ENCODE peak calls at places on chromosome 14, in ten cellular contexts. D is testis; I is GM06990; J is CD4-positive, alpha-beta T cell; G is omental fat pad; V is AG04449; M is tibial nerve; Z is fibroblast of mammary gland; R is choroid plexus epithelial cell; O is MCF 10A. A is an unnamed sample.

GRCh38 chr14:82313889-82314288 is 780.2 kb upstream of the SEL1L start:
- DNase-seq in O (peak), V (no peak), M (no peak), R (peak), D (no peak), Z (no peak), G (no peak), I (no peak), J (no peak), A (no peak)

GRCh38 chr14:91399868-91400640 is 17.6 kb downstream of the CCDC88C start:
- DNase-seq in O (no peak), R (no peak), M (no peak), Z (no peak), G (no peak), D (no peak), V (no peak), J (peak), I (peak), A (peak)

GRCh38 chr14:37406095-37406494 is 189.0 kb downstream of the FOXA1 start:
- DNase-seq in D (no peak), M (no peak), O (peak), I (no peak), J (no peak), R (no peak), G (no peak), V (no peak), Z (no peak), A (no peak)

GRCh38 chr14:74546416-74546815 is 52.9 kb downstream of the ISCA2 start:
- DNase-seq in V (no peak), Z (no peak), R (no peak), J (no peak), M (no peak), O (no peak), G (no peak), I (no peak), D (no peak), A (no peak)

GRCh38 chr14:39015964-39016577 is 87.0 kb downstream of the SEC23A start:
- DNase-seq in R (peak), Z (peak), I (no peak), J (no peak), G (no peak), O (peak), D (no peak), V (no peak), M (no peak), A (no peak)

GRCh38 chr14:105765893-105766614 is 239.7 kb downstream of the TMEM121 start:
- DNase-seq in D (no peak), I (no peak), M (no peak), R (no peak), Z (no peak), O (no peak), V (no peak), J (no peak), G (no peak), A (no peak)

GRCh38 chr14:70567791-70568190 is 32.7 kb downstream of the MED6 start:
- DNase-seq in D (peak), Z (peak), G (no peak), I (peak), R (peak), O (peak), M (no peak), J (no peak), V (peak), A (no peak)

GRCh38 chr14:73524493-73524892 is 12.4 kb upstream of the ACOT1 start:
- DNase-seq in O (peak), V (no peak), G (no peak), I (no peak), Z (no peak), M (no peak), R (no peak), D (no peak), J (no peak), A (no peak)

GRCh38 chr14:47276931-47277330 is 398.5 kb downstream of the MDGA2 start:
- DNase-seq in J (no peak), Z (no peak), O (no peak), R (no peak), M (no peak), V (no peak), I (no peak), G (no peak), D (no peak), A (no peak)

GRCh38 chr14:105364100-105364708 is 34.1 kb upstream of the TEX22 start:
- DNase-seq in G (no peak), O (no peak), J (peak), Z (peak), R (peak), I (no peak), M (no peak), D (no peak), V (no peak), A (no peak)

GRCh38 chr14:21924479-21924878 is 250.9 kb upstream of the OR4E1 start:
- DNase-seq in I (peak), G (no peak), R (no peak), O (no peak), D (no peak), V (no peak), Z (no peak), M (no peak), J (peak), A (no peak)

GRCh38 chr14:55832122-55832911 is 252.3 kb downstream of the KTN1 start:
- DNase-seq in R (peak), G (no peak), V (no peak), J (no peak), I (no peak), M (no peak), D (no peak), Z (no peak), O (peak), A (peak)

GRCh38 chr14:71729581-71729980 is 202.6 kb upstream of the RGS6 start:
- DNase-seq in V (no peak), G (no peak), J (no peak), I (no peak), D (no peak), Z (no peak), M (no peak), O (no peak), R (no peak), A (no peak)

GRCh38 chr14:77502109-77502782 is 3.6 kb upstream of the ISM2 start:
- DNase-seq in Z (no peak), O (no peak), I (no peak), M (no peak), D (no peak), G (no peak), R (no peak), V (no peak), J (no peak), A (no peak)

GRCh38 chr14:79248131-79248530 is 963.2 kb downstream of the DIO2 start:
- DNase-seq in I (no peak), V (no peak), D (no peak), M (no peak), R (no peak), Z (no peak), J (no peak), G (no peak), O (no peak), A (no peak)

GRCh38 chr14:31414190-31414833 is 6.0 kb downstream of the HEATR5A start:
- DNase-seq in I (no peak), D (no peak), O (peak), V (no peak), R (peak), J (no peak), Z (peak), M (no peak), G (no peak), A (no peak)

GRCh38 chr14:77141592-77142288 is at the start of gene ZDHHC22:
- DNase-seq in J (no peak), R (no peak), I (no peak), G (no peak), Z (no peak), D (no peak), V (no peak), O (no peak), M (no peak), A (no peak)

GRCh38 chr14:105492051-105492965 is 1.3 kb downstream of the TEDC1 start:
- DNase-seq in D (no peak), R (no peak), Z (no peak), G (no peak), V (no peak), J (no peak), I (peak), M (no peak), O (no peak), A (peak)

GRCh38 chr14:23047042-23047634 is 5.1 kb downstream of the PSMB11 start:
- DNase-seq in J (no peak), M (no peak), V (no peak), D (no peak), I (no peak), Z (no peak), R (peak), O (no peak), G (no peak), A (no peak)

GRCh38 chr14:30354439-30354838 is 204.5 kb upstream of the G2E3 start:
- DNase-seq in D (no peak), O (no peak), G (no peak), Z (no peak), J (no peak), M (no peak), R (no peak), I (no peak), V (no peak), A (no peak)

GRCh38 chr14:105476937-105477658 is 2.5 kb downstream of the CRIP2 start:
- DNase-seq in R (no peak), G (no peak), I (no peak), J (no peak), Z (no peak), M (no peak), D (no peak), V (no peak), O (no peak), A (no peak)

GRCh38 chr14:79134346-79134745 is 964.2 kb downstream of the NRXN3 start:
- DNase-seq in I (no peak), R (no peak), M (no peak), Z (no peak), D (no peak), G (no peak), J (no peak), O (no peak), V (no peak), A (no peak)

GRCh38 chr14:72243894-72244293 is 311.7 kb downstream of the RGS6 start:
- DNase-seq in M (no peak), G (no peak), R (no peak), I (no peak), D (no peak), V (no peak), O (no peak), Z (no peak), J (no peak), A (no peak)

GRCh38 chr14:56733396-56733795 is 76.9 kb downstream of the OTX2 start:
- DNase-seq in R (no peak), D (no peak), J (no peak), G (no peak), V (no peak), M (no peak), Z (no peak), O (no peak), I (no peak), A (no peak)

GRCh38 chr14:21729703-21730212 is 56.1 kb upstream of the OR4E1 start:
- DNase-seq in O (no peak), G (no peak), Z (no peak), I (no peak), D (no peak), V (no peak), R (no peak), M (no peak), J (no peak), A (no peak)

GRCh38 chr14:21902561-21903199 is 229.1 kb upstream of the OR4E1 start:
- DNase-seq in J (peak), G (no peak), M (no peak), O (peak), D (peak), Z (peak), R (peak), I (no peak), V (no peak), A (no peak)

GRCh38 chr14:98131406-98131805 is 1140.6 kb downstream of the BCL11B start:
- DNase-seq in I (no peak), V (no peak), O (no peak), G (no peak), M (no peak), J (no peak), D (no peak), R (no peak), Z (no peak), A (no peak)

GRCh38 chr14:70416322-70416716 is 571 bp downstream of the SYNJ2BP start:
- DNase-seq in V (no peak), I (no peak), J (no peak), M (no peak), R (peak), O (no peak), D (no peak), Z (peak), G (no peak), A (no peak)

GRCh38 chr14:80208426-80208950 is 2.8 kb downstream of the DIO2 start:
- DNase-seq in M (no peak), Z (no peak), R (no peak), D (no peak), G (no peak), V (no peak), O (no peak), J (no peak), I (no peak), A (no peak)

GRCh38 chr14:63745858-63746425 is 18.1 kb upstream of the SGPP1 start:
- DNase-seq in D (no peak), M (no peak), Z (no peak), O (no peak), R (no peak), G (no peak), I (peak), V (no peak), J (no peak), A (peak)

GRCh38 chr14:47278233-47278842 is 397.1 kb downstream of the MDGA2 start:
- DNase-seq in I (no peak), J (no peak), O (peak), Z (peak), D (peak), V (no peak), R (peak), G (no peak), M (no peak), A (peak)

GRCh38 chr14:41604793-41605534 is 1.7 kb upstream of the LRFN5 start:
- DNase-seq in D (peak), R (peak), G (no peak), O (no peak), M (no peak), J (no peak), I (no peak), V (no peak), Z (peak), A (peak)

GRCh38 chr14:94394594-94395305 is 6.3 kb upstream of the SERPINA1 start:
- DNase-seq in O (peak), M (peak), J (no peak), R (peak), G (no peak), V (no peak), I (no peak), D (peak), Z (peak), A (peak)

GRCh38 chr14:90319634-90320541 is 11.9 kb downstream of the NRDE2 start:
- DNase-seq in Z (no peak), O (no peak), D (no peak), G (no peak), I (no peak), J (no peak), V (no peak), M (no peak), R (no peak), A (no peak)

GRCh38 chr14:105484069-105484996 is 2.4 kb upstream of the CRIP1 start:
- DNase-seq in R (no peak), Z (no peak), M (no peak), V (no peak), J (peak), G (no peak), D (no peak), O (no peak), I (no peak), A (no peak)

DNA sequence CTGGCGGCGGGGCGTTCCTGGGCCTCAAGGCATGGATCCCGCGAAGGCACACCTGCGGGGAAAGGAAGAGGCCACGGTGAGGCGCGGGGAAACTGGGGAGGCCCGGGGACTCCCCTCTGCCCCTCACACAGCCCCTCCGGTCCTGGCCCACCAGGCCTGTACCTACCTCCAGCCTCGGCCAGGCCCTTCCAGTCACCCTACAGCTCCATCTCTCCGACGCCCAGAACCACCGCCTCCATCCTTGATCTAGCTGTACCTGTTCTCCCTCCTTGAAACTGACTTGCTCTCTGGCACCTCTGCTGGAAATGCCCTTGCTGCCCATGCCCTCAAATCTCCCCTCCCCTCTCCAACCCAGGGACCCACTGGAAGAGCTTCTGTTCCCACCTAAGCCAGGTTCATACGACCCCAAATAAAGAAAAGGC is 1.7 kb downstream of the ANKRD9 start:
- DNase-seq in J (no peak), O (no peak), D (no peak), I (no peak), Z (no peak), M (no peak), G (no peak), V (no peak), R (no peak), A (no peak)
- TF ChIP-seq CTCF in J (no peak), O (peak), D (no peak), I (no peak), Z (no peak), M (no peak), G (no peak), V (no peak), R (peak), A (no peak)

GRCh38 chr14:104224516-104225281 is 86.3 kb downstream of the KIF26A start:
- DNase-seq in M (no peak), I (no peak), O (no peak), Z (no peak), V (no peak), D (peak), J (no peak), G (no peak), R (peak), A (no peak)
- TF ChIP-seq CTCF in M (peak), I (peak), O (peak), Z (no peak), V (peak), D (peak), J (peak), G (no peak), R (peak), A (no peak)

GRCh38 chr14:52068741-52069616 is at the start of gene NID2:
- DNase-seq in M (peak), V (no peak), G (no peak), I (peak), Z (peak), R (peak), O (no peak), J (peak), D (peak), A (peak)
- TF ChIP-seq CTCF in M (no peak), V (no peak), G (no peak), I (no peak), Z (no peak), R (peak), O (no peak), J (no peak), D (no peak), A (no peak)

GRCh38 chr14:99689266-99690236 is 5.5 kb downstream of the CYP46A1 start:
- DNase-seq in G (no peak), J (no peak), D (peak), M (no peak), V (no peak), R (no peak), O (no peak), I (no peak), Z (no peak), A (no peak)

GRCh38 chr14:99688210-99688581 is 4.1 kb downstream of the CYP46A1 start:
- DNase-seq in V (no peak), D (peak), M (no peak), R (no peak), G (no peak), Z (no peak), I (no peak), J (no peak), O (no peak), A (no peak)

GRCh38 chr14:99686557-99687283 is 2.6 kb downstream of the CYP46A1 start:
- DNase-seq in O (no peak), Z (no peak), I (no peak), D (peak), V (no peak), M (no peak), R (no peak), G (no peak), J (no peak), A (no peak)

GRCh38 chr14:99688629-99689028 is 4.5 kb downstream of the CYP46A1 start:
- DNase-seq in G (no peak), J (no peak), Z (no peak), D (peak), I (no peak), V (no peak), R (no peak), M (no peak), O (no peak), A (no peak)

DNA sequence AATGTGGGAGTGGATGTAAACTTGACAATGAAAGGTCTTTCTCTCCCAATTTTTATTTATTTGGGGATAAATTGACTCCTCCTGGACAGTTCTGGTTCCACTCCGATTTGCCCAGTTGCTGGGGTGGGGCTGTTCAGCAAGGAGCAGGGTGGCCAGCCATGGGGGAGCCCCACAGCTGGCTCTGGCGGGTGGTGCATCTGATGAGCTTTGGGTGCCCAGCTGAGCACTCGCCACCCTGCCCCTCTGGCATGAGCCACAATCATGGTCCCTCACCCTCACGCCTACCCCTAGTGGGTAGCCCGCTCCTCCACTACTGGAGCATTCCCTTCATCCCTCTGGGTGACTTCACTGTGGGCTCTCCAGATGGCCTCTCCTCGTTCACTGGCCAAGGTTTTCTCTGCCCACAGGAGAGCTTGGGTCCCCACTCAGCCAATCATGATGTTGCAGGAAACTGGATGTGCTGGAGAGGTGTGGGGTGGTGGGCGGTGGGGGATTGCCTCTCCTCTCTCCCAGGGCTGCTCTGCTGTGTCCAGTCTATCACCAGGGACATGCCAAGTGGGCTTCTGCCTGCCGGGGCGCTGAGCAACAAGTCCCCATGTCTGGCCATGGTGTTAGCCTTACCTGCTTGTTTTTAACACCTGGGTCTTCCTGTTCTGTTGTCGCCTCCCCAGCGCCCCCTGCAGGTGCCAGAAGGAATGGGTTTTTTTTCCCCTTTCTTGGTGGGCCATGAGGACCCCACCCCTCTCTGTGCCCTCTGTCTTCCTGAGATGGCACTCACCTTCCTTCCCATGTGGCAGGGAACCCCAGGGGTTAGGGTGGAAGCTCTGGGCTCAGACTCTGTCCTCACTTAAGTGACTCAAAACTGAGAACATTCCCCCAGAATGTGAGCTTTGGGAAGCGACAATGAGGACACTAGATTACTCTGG is 3.4 kb downstream of the CYP46A1 start:
- DNase-seq in M (no peak), V (no peak), I (no peak), Z (no peak), O (peak), J (peak), G (no peak), R (no peak), D (peak), A (no peak)
- TF ChIP-seq CTCF in M (no peak), V (peak), I (peak), Z (peak), O (peak), J (peak), G (no peak), R (peak), D (peak), A (peak)

GRCh38 chr14:65287264-65288131 is 125.0 kb upstream of the FUT8 start:
- DNase-seq in R (peak), Z (no peak), M (no peak), D (no peak), J (peak), I (peak), G (no peak), O (no peak), V (no peak), A (no peak)

GRCh38 chr14:65282909-65283253 is 129.6 kb upstream of the FUT8 start:
- DNase-seq in M (no peak), V (no peak), D (no peak), J (no peak), G (no peak), Z (no peak), I (no peak), O (no peak), R (no peak), A (no peak)

GRCh38 chr14:65290830-65291229 is 121.7 kb upstream of the FUT8 start:
- DNase-seq in J (no peak), D (no peak), V (peak), G (no peak), M (no peak), Z (peak), I (no peak), O (peak), R (peak), A (no peak)

GRCh38 chr14:65281991-65282908 is 130.3 kb upstream of the FUT8 start:
- DNase-seq in D (no peak), O (no peak), I (no peak), Z (peak), M (no peak), V (peak), G (no peak), J (no peak), R (peak), A (no peak)

GRCh38 chr14:65286443-65286842 is 126.1 kb upstream of the FUT8 start:
- DNase-seq in O (peak), J (no peak), M (no peak), R (no peak), I (no peak), V (no peak), Z (peak), D (no peak), G (no peak), A (peak)
- TF ChIP-seq CTCF in O (peak), J (peak), M (no peak), R (peak), I (peak), V (no peak), Z (peak), D (no peak), G (no peak), A (peak)